ENCODE peak calls at places on chromosomes 6 and 20, in ten cellular contexts. Z, H, Y, A, L, K, J, G, W and O are unnamed samples.

GRCh38 chr6:154157706-154158105 is 118.7 kb downstream of the OPRM1 start:
- DNase-seq in K (no peak), Y (no peak), G (no peak), A (no peak), J (no peak), L (no peak), H (no peak), Z (no peak), W (no peak), O (no peak)

GRCh38 chr6:37323568-37323967 is 30.2 kb upstream of the RNF8 start:
- DNase-seq in A (no peak), K (no peak), L (no peak), G (no peak), Y (peak; percentile 48), J (no peak), W (no peak), Z (no peak), H (peak; percentile 10), O (no peak)

GRCh38 chr6:139982652-139983051 is 608.2 kb upstream of the CITED2 start:
- DNase-seq in Y (peak; percentile 74), K (no peak), H (peak; percentile 66), J (no peak), Z (no peak), L (no peak), A (no peak), W (no peak), G (no peak), O (no peak)

GRCh38 chr20:25083141-25083772 is 1.3 kb upstream of the VSX1 start:
- DNase-seq in G (no peak), A (no peak), Z (no peak), L (no peak), W (no peak), Y (no peak), J (no peak), H (no peak), K (no peak), O (no peak)

GRCh38 chr20:24672886-24673677 is 203.7 kb downstream of the SYNDIG1 start:
- DNase-seq in Y (peak; percentile 97), K (peak; percentile 30), A (no peak), J (peak; percentile 29), H (peak; percentile 99), L (no peak), G (no peak), W (no peak), Z (no peak), O (no peak)

GRCh38 chr6:45310118-45310788 is 17.9 kb upstream of the RUNX2 start:
- DNase-seq in Z (no peak), W (no peak), J (no peak), Y (no peak), K (no peak), G (no peak), A (peak; percentile 51), H (no peak), L (no peak), O (no peak)

GRCh38 chr6:74366634-74367033 is 670.6 kb downstream of the CD109 start:
- DNase-seq in L (no peak), W (no peak), Z (no peak), G (no peak), A (no peak), H (peak; percentile 30), K (no peak), Y (peak; percentile 68), J (no peak), O (no peak)

GRCh38 chr6:26336355-26337198 is 28.4 kb upstream of the BTN3A2 start:
- DNase-seq in G (no peak), H (peak; percentile 78), W (no peak), K (no peak), Y (peak; percentile 74), J (no peak), A (no peak), L (no peak), Z (no peak), O (no peak)

GRCh38 chr6:484729-485111 is 93.2 kb downstream of the IRF4 start:
- DNase-seq in H (no peak), K (no peak), Z (no peak), W (no peak), A (no peak), J (no peak), Y (no peak), G (no peak), L (no peak), O (no peak)

GRCh38 chr6:125789167-125789566 is 1.6 kb upstream of the NCOA7 start:
- DNase-seq in W (no peak), K (no peak), L (no peak), J (no peak), G (no peak), H (no peak), A (no peak), Z (peak; percentile 23), Y (no peak), O (no peak)

GRCh38 chr6:105482956-105483355 is 80.1 kb upstream of the PREP start:
- DNase-seq in H (no peak), Y (no peak), K (no peak), L (no peak), G (no peak), Z (no peak), J (no peak), W (no peak), A (no peak), O (no peak)

GRCh38 chr6:7242835-7243187 is 70.2 kb downstream of the SSR1 start:
- DNase-seq in H (no peak), W (no peak), K (no peak), J (no peak), A (no peak), G (peak; percentile 27), Z (no peak), L (no peak), Y (no peak), O (no peak)

GRCh38 chr6:154164397-154164796 is 125.4 kb downstream of the OPRM1 start:
- DNase-seq in J (no peak), Z (peak; percentile 27), K (no peak), A (peak; percentile 41), L (no peak), W (no peak), G (peak; percentile 77), Y (peak; percentile 78), H (peak; percentile 88), O (no peak)

GRCh38 chr20:53883098-53883762 is 187.2 kb downstream of the BCAS1 start:
- DNase-seq in Y (peak; percentile 86), H (peak; percentile 91), G (no peak), Z (no peak), J (no peak), A (no peak), W (no peak), K (no peak), L (no peak), O (no peak)

GRCh38 chr6:111666812-111667211 is 61.1 kb upstream of the TRAF3IP2 start:
- DNase-seq in W (no peak), G (no peak), K (no peak), L (no peak), A (no peak), Y (peak; percentile 45), H (no peak), Z (no peak), J (no peak), O (no peak)

GRCh38 chr6:43367245-43367984 is 2.0 kb downstream of the ZNF318 start:
- DNase-seq in W (no peak), G (no peak), Z (no peak), L (no peak), A (no peak), H (no peak), J (no peak), K (no peak), Y (peak; percentile 2), O (no peak)
- H3K4me3 ChIP-seq in W (no peak overlapping the region), G (no peak overlapping the region), Z (peak overlapping the region; percentile 63), L (peak overlapping the region; percentile 77), A (no peak overlapping the region), H (no peak overlapping the region), J (no peak overlapping the region), K (peak overlapping the region; percentile 83), Y (no peak overlapping the region), O (no peak overlapping the region)

GRCh38 chr20:63592661-63593060 is 18.6 kb upstream of the HELZ2 start:
- DNase-seq in L (no peak), H (no peak), A (no peak), K (no peak), W (no peak), G (no peak), Y (no peak), Z (no peak), J (peak; percentile 62), O (no peak)
- H3K36me3 ChIP-seq in L (peaks cover 9% of the 10 kb centered on the region), H (peaks cover 21% of the 10 kb centered on the region), A (peaks cover 5% of the 10 kb centered on the region), K (no peaks in the 10 kb centered on the region), W (peaks cover 40% of the 10 kb centered on the region), G (no peaks in the 10 kb centered on the region), Y (peaks cover 51% of the 10 kb centered on the region), Z (peaks cover 96% of the 10 kb centered on the region), J (peaks cover 10% of the 10 kb centered on the region), O (peaks cover 18% of the 10 kb centered on the region)

GRCh38 chr20:8805737-8806442 is 263.0 kb upstream of the PLCB4 start:
- DNase-seq in W (no peak), Z (no peak), K (no peak), A (no peak), H (peak; percentile 3), L (no peak), J (no peak), Y (no peak), G (no peak), O (no peak)
- H3K27ac ChIP-seq in W (no peak overlapping the region), Z (no peak overlapping the region), K (no peak overlapping the region), A (no peak overlapping the region), H (no peak overlapping the region), L (no peak overlapping the region), J (no peak overlapping the region), Y (no peak overlapping the region), G (no peak overlapping the region), O (no peak overlapping the region)

DNA sequence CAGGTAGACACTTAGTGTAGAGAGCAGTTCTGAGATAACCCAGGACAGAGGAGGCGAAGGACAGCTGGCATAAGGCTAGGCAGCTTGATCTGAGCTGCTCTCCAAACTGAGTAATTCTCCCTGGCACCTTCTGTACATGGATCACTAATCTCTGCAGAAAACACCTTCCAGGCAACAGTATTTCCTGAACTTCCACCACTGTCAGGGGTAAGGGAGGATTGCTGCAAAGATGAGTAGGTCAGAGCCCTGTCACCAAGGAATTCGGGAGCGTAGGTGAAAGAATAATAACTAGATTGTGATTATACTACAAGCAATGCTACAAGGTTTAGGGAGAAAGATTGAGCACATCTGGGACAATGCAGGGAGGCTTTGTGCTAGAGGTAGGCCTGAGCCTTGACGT is 1.9 kb downstream of the HM13 start:
- DNase-seq in H (no peak), J (no peak), A (no peak), Y (no peak), G (no peak), K (no peak), W (no peak), L (no peak), Z (no peak), O (no peak)
- H3K4me3 ChIP-seq in H (peak overlapping the region; percentile 96), J (no peak overlapping the region), A (peak overlapping the region; percentile 90), Y (no peak overlapping the region), G (no peak overlapping the region), K (no peak overlapping the region), W (peak overlapping the region; percentile 92), L (peak overlapping the region; percentile 74), Z (peak overlapping the region; percentile 90), O (no peak overlapping the region)

DNA sequence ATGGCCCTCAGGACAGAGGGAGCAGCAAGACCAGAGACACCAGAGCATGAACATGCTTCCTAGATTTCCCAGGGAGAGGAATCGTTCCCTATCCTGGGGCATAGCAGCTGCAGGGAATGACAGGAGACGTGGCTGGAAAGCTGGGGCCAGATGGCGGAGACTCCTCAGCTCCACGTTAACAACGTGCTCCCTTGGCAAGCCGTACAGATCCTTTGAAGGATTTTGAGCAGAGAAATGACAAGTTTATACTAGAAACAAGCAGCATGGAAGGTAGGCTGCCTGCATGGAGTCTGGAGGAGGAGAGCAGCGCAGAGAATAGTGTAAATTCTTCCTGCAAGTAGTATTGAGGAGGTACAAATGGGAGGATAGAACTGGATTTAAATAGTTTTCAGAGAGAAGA is 11.7 kb downstream of the MYLIP start:
- DNase-seq in Z (no peak), K (no peak), G (no peak), Y (no peak), L (no peak), W (no peak), A (no peak), J (no peak), H (no peak), O (no peak)
- H3K36me3 ChIP-seq in Z (peaks cover 51% of the 10 kb centered on the region), K (peaks cover 25% of the 10 kb centered on the region), G (no peaks in the 10 kb centered on the region), Y (peaks cover 33% of the 10 kb centered on the region), L (peaks cover 42% of the 10 kb centered on the region), W (peaks cover 39% of the 10 kb centered on the region), A (peaks cover 26% of the 10 kb centered on the region), J (peaks cover 35% of the 10 kb centered on the region), H (peaks cover 3% of the 10 kb centered on the region), O (peaks cover 20% of the 10 kb centered on the region)